ENCODE peak calls at places on chromosome 21, in ten cellular contexts. I is NCI-H1930, P is choroid plexus epithelial cell, U is left ventricle myocardium inferior, O is astrocyte, K is epithelial cell of esophagus, Y is islet precursor cell, C is kidney glomerular epithelial cell, T is BE2C, D is AML-193. S is an unnamed sample.

GRCh38 chr21:28283652-28284490 is 708.8 kb downstream of the LTN1 start:
- DNase-seq in I (no peak), P (peak; percentile 96), U (no peak), O (peak; percentile 94), K (peak; percentile 51), Y (no peak), C (peak; percentile 93), T (peak; percentile 38), D (no peak), S (peak; percentile 97)

GRCh38 chr21:42614391-42614790 is 39.0 kb upstream of the PDE9A start:
- DNase-seq in I (no peak), P (no peak), U (no peak), O (no peak), K (no peak), Y (no peak), C (no peak), T (no peak), D (no peak), S (no peak)

GRCh38 chr21:21200939-21201610 is 202.9 kb downstream of the NCAM2 start:
- DNase-seq in I (no peak), P (peak; percentile 67), U (no peak), O (no peak), K (no peak), Y (no peak), C (no peak), T (no peak), D (no peak), S (peak; percentile 22)

GRCh38 chr21:45192332-45192731 is 95.4 kb downstream of the POFUT2 start:
- DNase-seq in I (no peak), P (no peak), U (no peak), O (no peak), K (no peak), Y (no peak), C (no peak), T (no peak), D (no peak), S (no peak)

GRCh38 chr21:46559291-46559983 is 45.4 kb downstream of the S100B start:
- DNase-seq in I (no peak), P (no peak), U (no peak), O (no peak), K (no peak), Y (peak; percentile 48), C (no peak), T (no peak), D (no peak), S (peak; percentile 58)

GRCh38 chr21:28801906-28802305 is 190.8 kb downstream of the LTN1 start:
- DNase-seq in I (no peak), P (no peak), U (no peak), O (no peak), K (no peak), Y (no peak), C (no peak), T (no peak), D (no peak), S (no peak)

GRCh38 chr21:44002511-44002910 is 9.6 kb upstream of the TRAPPC10 start:
- DNase-seq in I (no peak), P (no peak), U (no peak), O (no peak), K (no peak), Y (no peak), C (no peak), T (no peak), D (no peak), S (no peak)

GRCh38 chr21:44333701-44334636 is 5.2 kb downstream of the CFAP410 start:
- DNase-seq in I (no peak), P (no peak), U (no peak), O (no peak), K (peak; percentile 20), Y (no peak), C (no peak), T (no peak), D (no peak), S (no peak)

GRCh38 chr21:28892550-28893111 is 100.0 kb downstream of the LTN1 start:
- DNase-seq in I (no peak), P (no peak), U (no peak), O (no peak), K (no peak), Y (no peak), C (no peak), T (no peak), D (no peak), S (no peak)

GRCh38 chr21:19908386-19908785 is 1089.8 kb upstream of the NCAM2 start:
- DNase-seq in I (no peak), P (no peak), U (no peak), O (no peak), K (no peak), Y (no peak), C (no peak), T (no peak), D (no peak), S (no peak)

GRCh38 chr21:38228115-38228514 is 28.7 kb upstream of the KCNJ15 start:
- DNase-seq in I (no peak), P (no peak), U (no peak), O (no peak), K (peak; percentile 81), Y (no peak), C (no peak), T (no peak), D (no peak), S (no peak)

GRCh38 chr21:42187976-42188653 is 30.8 kb upstream of the ABCG1 start:
- DNase-seq in I (no peak), P (peak; percentile 36), U (no peak), O (peak; percentile 13), K (peak; percentile 46), Y (no peak), C (no peak), T (no peak), D (peak; percentile 95), S (no peak)

GRCh38 chr21:41754481-41754891 is 12.4 kb downstream of the RIPK4 start:
- DNase-seq in I (no peak), P (no peak), U (no peak), O (no peak), K (no peak), Y (peak; percentile 83), C (no peak), T (no peak), D (no peak), S (no peak)

GRCh38 chr21:44948426-44949120 is 8.7 kb downstream of the SLX9 start:
- DNase-seq in I (no peak), P (no peak), U (peak; percentile 16), O (no peak), K (no peak), Y (no peak), C (no peak), T (peak; percentile 4), D (no peak), S (no peak)

GRCh38 chr21:39680216-39680615 is 64.8 kb upstream of the IGSF5 start:
- DNase-seq in I (no peak), P (no peak), U (no peak), O (no peak), K (no peak), Y (no peak), C (no peak), T (no peak), D (no peak), S (no peak)

GRCh38 chr21:45138199-45139002 is 64.0 kb downstream of the ADARB1 start:
- DNase-seq in I (peak; percentile 69), P (peak; percentile 81), U (peak; percentile 59), O (peak; percentile 23), K (peak; percentile 75), Y (peak; percentile 85), C (peak; percentile 16), T (peak; percentile 82), D (peak; percentile 33), S (peak; percentile 57)

GRCh38 chr21:45741691-45742090 is 98.2 kb downstream of the PCBP3 start:
- DNase-seq in I (no peak), P (no peak), U (no peak), O (no peak), K (no peak), Y (peak; percentile 78), C (no peak), T (peak; percentile 70), D (no peak), S (no peak)

GRCh38 chr21:16569679-16570078 is 839.9 kb downstream of the USP25 start:
- DNase-seq in I (no peak), P (peak; percentile 48), U (no peak), O (peak; percentile 78), K (no peak), Y (no peak), C (no peak), T (no peak), D (no peak), S (no peak)

GRCh38 chr21:21146587-21147373 is 148.6 kb downstream of the NCAM2 start:
- DNase-seq in I (no peak), P (no peak), U (no peak), O (no peak), K (no peak), Y (no peak), C (no peak), T (no peak), D (no peak), S (no peak)

GRCh38 chr21:34022557-34023335 is 50.6 kb upstream of the MRPS6 start:
- DNase-seq in I (no peak), P (no peak), U (no peak), O (no peak), K (no peak), Y (no peak), C (no peak), T (no peak), D (peak; percentile 75), S (no peak)

GRCh38 chr21:45285266-45285931 is 2.3 kb downstream of the POFUT2 start:
- DNase-seq in I (no peak), P (no peak), U (no peak), O (no peak), K (no peak), Y (no peak), C (no peak), T (no peak), D (no peak), S (no peak)

GRCh38 chr21:25994758-25995163 is 175.8 kb downstream of the APP start:
- DNase-seq in I (no peak), P (no peak), U (no peak), O (no peak), K (no peak), Y (no peak), C (no peak), T (no peak), D (no peak), S (no peak)

GRCh38 chr21:28856588-28857250 is 136.0 kb downstream of the LTN1 start:
- DNase-seq in I (no peak), P (peak; percentile 6), U (no peak), O (no peak), K (no peak), Y (peak; percentile 61), C (peak; percentile 22), T (no peak), D (no peak), S (no peak)

GRCh38 chr21:45200596-45201296 is 86.9 kb downstream of the POFUT2 start:
- DNase-seq in I (no peak), P (no peak), U (no peak), O (no peak), K (no peak), Y (no peak), C (no peak), T (no peak), D (no peak), S (no peak)

GRCh38 chr21:46325073-46325912 is 1.3 kb downstream of the PCNT start:
- DNase-seq in I (peak; percentile 58), P (peak; percentile 55), U (peak; percentile 42), O (peak; percentile 28), K (peak; percentile 71), Y (peak; percentile 88), C (peak; percentile 15), T (peak; percentile 87), D (peak; percentile 26), S (peak; percentile 59)

GRCh38 chr21:44547656-44548331 is 3.5 kb downstream of the KRTAP10-2 start:
- DNase-seq in I (no peak), P (no peak), U (no peak), O (no peak), K (no peak), Y (peak; percentile 31), C (no peak), T (no peak), D (no peak), S (no peak)

S was measured in endothelial cell of umbilical vein.